ENCODE peak calls at places on chromosomes 4 and X, in nine cellular contexts. L is aorta, W is AG09309, N is fibroblast of lung, S is H7, T is brain microvascular endothelial cell, Z is adipocyte, G is fibroblast of villous mesenchyme, D is PC-3. O is an unnamed sample.

GRCh38 chrX:150201841-150202240 is 161.3 kb upstream of the MAMLD1 start:
- DNase-seq in D (peak; percentile 35), L (no peak), Z (no peak), W (no peak), T (no peak), N (peak; percentile 34), G (no peak), S (no peak), O (no peak)

GRCh38 chr4:180134116-180134866 is 2108.9 kb upstream of the TENM3 start:
- DNase-seq in L (no peak), D (no peak), G (no peak), S (peak; percentile 1), T (no peak), N (peak; percentile 19), W (no peak), Z (no peak), O (peak; percentile 40)

GRCh38 chr4:23337292-23337691 is 552.6 kb downstream of the PPARGC1A start:
- DNase-seq in W (no peak), Z (no peak), D (peak; percentile 37), G (no peak), S (no peak), L (no peak), N (no peak), T (no peak), O (no peak)

GRCh38 chr4:78644744-78645330 is 93.3 kb downstream of the ANXA3 start:
- DNase-seq in T (peak; percentile 86), Z (peak; percentile 76), L (no peak), N (peak; percentile 84), G (peak; percentile 84), D (peak; percentile 76), W (peak; percentile 55), S (peak; percentile 56), O (peak; percentile 50)

GRCh38 chr4:26412381-26413372 is 77.6 kb downstream of the CCKAR start:
- DNase-seq in N (peak; percentile 75), D (no peak), T (no peak), G (no peak), L (no peak), S (no peak), Z (peak; percentile 12), W (no peak), O (peak; percentile 23)

GRCh38 chrX:46433892-46434291 is 111.3 kb downstream of the ZNF674 start:
- DNase-seq in N (peak; percentile 2), G (peak; percentile 31), S (no peak), L (no peak), T (peak; percentile 36), D (no peak), W (no peak), Z (peak; percentile 28), O (no peak)

GRCh38 chr4:115537387-115537786 is 424.0 kb upstream of the NDST4 start:
- DNase-seq in Z (peak; percentile 39), L (no peak), W (no peak), D (peak; percentile 27), S (no peak), N (peak; percentile 9), T (no peak), G (no peak), O (no peak)

GRCh38 chr4:162849922-162850321 is 316.8 kb downstream of the NAF1 start:
- DNase-seq in Z (no peak), L (no peak), T (no peak), D (no peak), W (no peak), S (no peak), G (no peak), N (no peak), O (no peak)

DNA sequence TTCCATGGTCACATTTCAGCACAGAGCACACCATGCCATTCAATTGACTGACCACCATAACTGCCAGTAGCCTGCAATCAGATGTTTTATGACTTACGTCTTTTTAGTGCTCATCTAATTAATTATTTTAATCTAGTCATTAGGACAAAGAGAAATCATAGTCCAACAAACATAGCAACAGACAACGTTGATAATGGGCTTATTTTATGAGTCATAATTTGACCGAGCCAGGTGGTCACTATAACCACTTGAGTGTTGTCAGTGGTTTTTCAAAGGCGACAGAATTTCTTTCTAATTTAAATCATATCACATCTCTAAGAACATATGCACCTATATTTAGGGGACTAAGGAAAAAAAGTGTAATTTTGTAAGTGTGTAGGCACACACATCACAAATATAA is 1.9 kb downstream of the SEC24D start:
- DNase-seq in W (no peak), G (no peak), N (no peak), L (no peak), D (no peak), Z (peak; percentile 36), T (no peak), S (no peak), O (no peak)
- H3K4me3 ChIP-seq in W (peak overlapping the region; percentile 37), G (peak overlapping the region; percentile 91), N (peak overlapping the region; percentile 71), L (peak overlapping the region; percentile 34), D (peak overlapping the region; percentile 84), Z (peak overlapping the region; percentile 87), T (peak overlapping the region; percentile 92), S (no peak overlapping the region), O (no peak overlapping the region)

DNA sequence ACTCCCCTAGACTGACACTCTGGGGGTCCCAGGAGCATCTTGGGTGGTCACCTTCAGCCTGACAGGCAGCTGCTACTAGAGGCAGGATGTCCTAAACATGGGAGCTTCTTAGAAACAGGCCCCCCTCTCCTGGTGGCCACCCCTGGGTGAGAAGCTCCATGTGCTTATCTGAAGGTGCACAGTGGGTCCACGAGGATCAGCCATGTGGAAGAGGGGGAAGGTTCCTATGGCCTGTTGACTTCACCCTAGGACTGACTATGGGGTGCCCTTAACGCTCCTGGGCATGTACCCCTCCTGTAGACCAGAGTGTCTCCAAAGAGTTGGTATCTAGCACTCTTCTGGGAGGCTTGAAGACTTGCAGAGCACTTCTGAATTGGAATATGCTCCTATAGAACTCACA is 22.9 kb upstream of the WDR1 start:
- DNase-seq in G (no peak), Z (no peak), S (no peak), L (no peak), D (no peak), T (no peak), W (no peak), N (no peak), O (no peak)
- H3K4me3 ChIP-seq in G (no peak overlapping the region), Z (no peak overlapping the region), S (no peak overlapping the region), L (no peak overlapping the region), D (no peak overlapping the region), T (no peak overlapping the region), W (no peak overlapping the region), N (no peak overlapping the region), O (no peak overlapping the region)

GRCh38 chr4:38308728-38309315 is 348.6 kb downstream of the PTTG2 start:
- DNase-seq in D (peak; percentile 77), G (peak; percentile 42), T (peak; percentile 57), N (no peak), Z (peak; percentile 42), L (no peak), W (no peak), S (no peak), O (no peak)

GRCh38 chr4:38309471-38309870 is 349.3 kb downstream of the PTTG2 start:
- DNase-seq in L (no peak), W (no peak), T (no peak), G (no peak), Z (no peak), D (no peak), S (no peak), N (no peak), O (no peak)

GRCh38 chr4:38310446-38311043 is 350.3 kb downstream of the PTTG2 start:
- DNase-seq in Z (no peak), S (no peak), G (no peak), L (no peak), D (no peak), N (no peak), W (no peak), T (no peak), O (no peak)

GRCh38 chr4:38302910-38303309 is 342.7 kb downstream of the PTTG2 start:
- DNase-seq in Z (no peak), S (no peak), T (no peak), L (no peak), W (no peak), N (no peak), D (no peak), G (no peak), O (no peak)

GRCh38 chr4:38306482-38307071 is 346.4 kb downstream of the PTTG2 start:
- DNase-seq in N (no peak), Z (no peak), W (no peak), L (no peak), G (no peak), D (no peak), S (no peak), T (no peak), O (no peak)
- H3K4me3 ChIP-seq in N (no peak overlapping the region), Z (no peak overlapping the region), W (no peak overlapping the region), L (no peak overlapping the region), G (no peak overlapping the region), D (no peak overlapping the region), S (no peak overlapping the region), T (no peak overlapping the region), O (no peak overlapping the region)

GRCh38 chr4:73945140-73945539 is 36.7 kb downstream of the PF4 start:
- DNase-seq in L (no peak), Z (no peak), T (no peak), S (no peak), N (no peak), G (no peak), W (no peak), D (no peak), O (peak; percentile 19)
- H3K4me3 ChIP-seq in L (no peak overlapping the region), Z (no peak overlapping the region), T (no peak overlapping the region), S (no peak overlapping the region), N (no peak overlapping the region), G (no peak overlapping the region), W (no peak overlapping the region), D (no peak overlapping the region), O (no peak overlapping the region)

DNA sequence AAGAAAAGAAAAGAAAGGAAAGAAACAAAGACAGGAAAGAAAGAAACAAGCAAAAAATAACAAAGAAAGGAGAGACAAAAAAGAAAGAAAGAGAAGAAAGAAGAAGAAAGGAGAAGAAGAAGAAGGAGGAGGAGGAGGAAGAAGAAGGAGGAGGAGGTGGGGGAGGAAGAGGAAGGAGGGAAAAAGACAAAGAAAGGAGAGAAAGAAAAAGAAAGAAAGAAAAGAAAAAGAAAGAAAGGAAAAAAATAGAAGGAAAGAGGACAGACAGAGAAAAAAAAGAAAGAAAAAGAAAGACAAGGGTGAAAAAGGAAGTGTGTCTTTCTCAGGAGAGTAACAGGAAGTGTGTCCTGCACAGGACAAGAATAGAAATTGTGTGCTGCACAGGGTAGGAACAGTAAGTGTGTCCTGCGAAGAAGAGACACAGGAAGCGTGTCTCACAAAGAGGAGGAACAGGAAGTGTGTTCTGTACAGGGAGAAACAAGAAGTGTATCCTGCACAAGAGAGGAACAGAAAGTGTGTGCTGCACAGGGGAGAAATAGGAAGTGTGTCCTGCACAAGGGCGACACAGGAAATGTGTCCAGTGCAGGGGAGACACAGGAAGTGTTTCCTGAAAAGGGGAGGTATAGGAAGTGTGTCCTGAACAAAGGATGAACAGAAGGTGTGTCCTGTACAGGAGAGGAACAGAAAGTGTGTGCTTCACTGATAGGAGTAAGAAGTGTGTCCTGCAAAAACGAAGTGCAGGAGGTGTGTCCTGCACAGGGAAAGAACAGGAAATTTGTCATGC is 101.2 kb downstream of the ARSF start:
- DNase-seq in N (no peak), S (no peak), D (no peak), Z (no peak), G (no peak), T (no peak), W (no peak), L (no peak), O (no peak)
- H3K4me3 ChIP-seq in N (no peak overlapping the region), S (no peak overlapping the region), D (no peak overlapping the region), Z (no peak overlapping the region), G (no peak overlapping the region), T (no peak overlapping the region), W (no peak overlapping the region), L (no peak overlapping the region), O (no peak overlapping the region)

O was measured in WERI-Rb-1.